ENCODE peak calls at places on chromosome 20, in seven cellular contexts. V is foreskin fibroblast, W is MM.1S, T is BE2C, K is retinal pigment epithelial cell, G is right lobe of liver, M is GM06990. B is an unnamed sample.

GRCh38 chr20:57667924-57668782 is 41.7 kb downstream of the PMEPA1 start:
- DNase-seq in K (no peak), W (peak), V (no peak), M (no peak), T (no peak), G (no peak), B (no peak)

GRCh38 chr20:63473555-63474449 is 1.3 kb upstream of the KCNQ2 start:
- DNase-seq in K (no peak), T (no peak), G (no peak), W (no peak), V (no peak), M (no peak), B (no peak)

GRCh38 chr20:62850333-62850974 is 11.2 kb downstream of the TCFL5 start:
- DNase-seq in G (no peak), W (no peak), M (no peak), K (no peak), T (no peak), V (no peak), B (no peak)

GRCh38 chr20:50561379-50562078 is 51.3 kb downstream of the PTPN1 start:
- DNase-seq in V (peak), G (no peak), W (no peak), T (no peak), M (peak), K (peak), B (peak)

GRCh38 chr20:5835234-5835845 is 85.1 kb downstream of the SHLD1 start:
- DNase-seq in W (no peak), V (peak), M (no peak), G (no peak), T (peak), K (peak), B (peak)

GRCh38 chr20:62711703-62712101 is 3.1 kb downstream of the NTSR1 start:
- DNase-seq in M (no peak), G (no peak), T (no peak), V (no peak), K (no peak), W (no peak), B (no peak)

GRCh38 chr20:50276119-50277063 is 85.8 kb downstream of the CEBPB start:
- DNase-seq in W (no peak), V (no peak), T (no peak), M (no peak), G (no peak), K (no peak), B (no peak)

GRCh38 chr20:63934271-63935068 is 21.7 kb downstream of the UCKL1 start:
- DNase-seq in M (no peak), W (no peak), T (no peak), K (no peak), V (no peak), G (no peak), B (no peak)

GRCh38 chr20:13649548-13649947 is 10.8 kb upstream of the TASP1 start:
- DNase-seq in G (no peak), K (no peak), T (peak), V (peak), M (no peak), W (no peak), B (no peak)

GRCh38 chr20:5002077-5002413 is 735 bp upstream of the SLC23A2 start:
- DNase-seq in G (peak), K (no peak), M (no peak), W (peak), T (peak), V (no peak), B (no peak)

GRCh38 chr20:57618091-57618765 is 2.0 kb downstream of the ZBP1 start:
- DNase-seq in W (peak), M (no peak), G (no peak), K (no peak), T (no peak), V (no peak), B (no peak)

GRCh38 chr20:57856658-57857057 is 146.8 kb upstream of the PMEPA1 start:
- DNase-seq in M (no peak), V (no peak), K (no peak), W (no peak), T (no peak), G (no peak), B (no peak)

GRCh38 chr20:32829291-32830005 is 9.7 kb downstream of the MAPRE1 start:
- DNase-seq in V (no peak), T (no peak), G (no peak), K (no peak), M (no peak), W (no peak), B (no peak)

GRCh38 chr20:20459726-20460125 is 91.8 kb downstream of the INSM1 start:
- DNase-seq in V (peak), G (no peak), K (no peak), W (no peak), T (no peak), M (no peak), B (peak)

GRCh38 chr20:17503501-17504325 is 27.5 kb downstream of the BFSP1 start:
- DNase-seq in G (no peak), W (no peak), K (no peak), M (no peak), V (no peak), T (no peak), B (no peak)

GRCh38 chr20:17504898-17505663 is 26.1 kb downstream of the BFSP1 start:
- DNase-seq in W (peak), G (peak), K (no peak), T (peak), M (peak), V (peak), B (peak)

GRCh38 chr20:17505664-17506517 is 25.3 kb downstream of the BFSP1 start:
- DNase-seq in G (no peak), W (no peak), K (no peak), M (no peak), T (no peak), V (peak), B (peak)

GRCh38 chr20:17502105-17502504 is 29.1 kb downstream of the BFSP1 start:
- DNase-seq in K (no peak), M (no peak), T (no peak), V (no peak), G (no peak), W (no peak), B (no peak)

DNA sequence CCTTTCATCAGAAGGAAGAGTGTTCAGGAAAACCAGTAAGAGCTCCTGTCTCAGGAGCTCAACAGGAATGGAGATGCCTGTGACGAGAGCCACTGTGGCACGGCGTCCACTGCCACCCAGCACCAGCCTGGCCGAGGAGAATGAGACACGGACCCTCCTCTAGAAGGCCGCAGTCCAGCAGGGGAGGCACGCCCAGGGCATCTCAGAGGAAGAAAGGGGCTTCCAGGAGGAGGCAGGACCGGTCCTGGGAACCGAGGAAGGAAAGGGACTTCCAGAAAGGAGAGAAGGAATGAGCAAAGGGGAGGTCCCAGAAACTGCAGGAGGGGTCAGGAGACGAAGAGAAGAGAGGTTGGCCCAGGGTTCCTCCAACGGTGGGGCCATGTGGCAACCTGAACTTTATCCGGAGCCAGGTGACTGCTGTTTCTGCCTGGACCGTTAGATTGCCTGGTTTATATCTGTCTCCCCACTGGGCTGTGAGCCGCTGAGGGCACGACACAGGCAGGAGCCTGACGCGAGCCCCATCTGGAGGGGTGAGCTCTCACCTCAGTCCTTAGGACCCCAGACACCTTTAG is 26.8 kb downstream of the BFSP1 start:
- DNase-seq in G (peak), T (peak), V (no peak), K (no peak), W (peak), M (no peak), B (no peak)
- H3K4me3 ChIP-seq in G (peak), T (peak), V (peak), K (no peak), W (peak), M (no peak), B (no peak)

GRCh38 chr20:38296433-38296832 is 7.5 kb upstream of the BPI start:
- DNase-seq in W (no peak), T (no peak), V (no peak), G (no peak), M (no peak), K (no peak), B (no peak)
- TF ChIP-seq CTCF in W (no peak), T (no peak), V (no peak), G (no peak), M (no peak), K (no peak), B (no peak)

DNA sequence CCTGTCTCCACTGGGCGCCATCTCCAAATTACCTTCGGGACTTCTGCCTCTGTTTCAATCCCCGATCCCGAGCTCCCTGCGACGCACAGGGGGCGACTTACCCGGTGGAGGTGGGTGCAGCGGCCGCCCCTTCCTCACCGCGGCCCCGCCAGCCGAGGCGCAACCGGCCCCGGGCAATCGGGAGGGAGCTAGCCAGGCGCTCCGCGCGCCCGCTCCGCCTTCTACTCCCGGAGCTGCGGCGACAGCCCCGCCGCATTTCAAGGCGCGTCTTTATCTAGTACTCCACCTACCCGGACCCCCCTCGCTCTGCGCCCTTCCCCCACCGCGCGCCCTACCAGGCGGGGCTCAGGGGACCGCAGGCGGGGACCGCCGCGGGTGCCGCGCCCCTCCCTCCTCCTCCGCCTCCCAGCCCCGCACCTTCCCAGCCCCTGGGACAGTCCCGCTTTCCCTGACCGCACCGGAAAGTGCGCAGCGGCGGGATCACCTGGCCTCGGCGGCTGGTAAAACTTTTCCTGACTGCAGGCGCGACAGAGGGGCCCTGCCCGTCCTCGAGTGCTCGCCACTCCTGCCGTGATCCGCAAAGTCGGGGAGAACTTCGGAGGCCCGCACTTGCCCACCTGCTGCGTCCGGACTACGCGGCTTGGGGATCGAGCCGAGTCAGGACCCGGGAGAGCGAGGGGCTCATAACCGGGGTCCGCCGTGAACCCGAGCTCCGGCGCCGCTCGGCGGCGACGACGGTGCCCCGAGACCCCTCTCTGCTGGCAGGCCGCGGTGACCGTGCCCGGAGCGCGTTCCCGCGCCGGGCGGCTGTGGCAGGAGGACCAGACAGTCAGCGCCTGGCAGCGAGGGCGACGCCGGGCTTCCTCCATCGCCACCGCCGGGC is 8.0 kb upstream of the NKX2-2 start:
- DNase-seq in T (no peak), V (no peak), K (no peak), W (no peak), M (no peak), G (no peak), B (no peak)
- H3K4me3 ChIP-seq in T (no peak), V (no peak), K (no peak), W (no peak), M (no peak), G (peak), B (no peak)

DNA sequence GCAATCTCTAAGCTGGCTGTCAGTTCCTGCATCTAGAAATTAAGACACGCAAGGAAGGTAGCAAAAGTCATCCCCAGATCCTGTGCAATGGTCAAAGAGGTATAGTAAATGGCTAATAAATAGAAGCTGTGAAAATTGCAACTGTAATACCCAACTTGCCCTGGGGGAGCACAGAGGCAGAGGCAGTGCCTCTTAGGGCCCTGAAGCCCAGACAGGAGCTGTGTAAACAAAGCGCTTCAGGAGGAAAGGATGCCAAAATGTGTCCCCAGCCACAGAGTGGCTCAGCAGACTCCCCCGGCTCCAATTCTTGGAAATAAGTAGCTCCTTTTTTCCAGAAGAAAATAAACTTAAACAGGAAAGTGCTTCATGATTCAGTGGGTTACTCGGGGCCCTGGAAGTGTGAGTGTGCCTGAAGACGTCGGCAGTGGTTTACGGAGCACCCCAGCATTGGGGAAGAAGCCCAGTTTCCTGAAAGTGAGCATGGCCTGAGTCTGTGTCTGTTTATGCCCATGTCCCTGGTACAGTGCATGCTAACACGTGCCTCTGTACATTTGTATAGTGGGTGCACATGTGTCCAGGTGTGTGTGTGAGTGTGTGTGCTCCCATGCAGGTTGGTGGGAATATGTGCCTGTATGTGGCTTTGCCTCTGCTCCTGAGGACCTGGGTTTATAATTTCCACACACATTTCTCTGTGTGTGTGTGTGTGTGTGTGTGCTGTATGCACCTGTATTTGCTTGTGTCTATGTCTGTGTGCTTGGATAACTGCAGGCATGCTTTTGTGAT is 246.7 kb downstream of the MAFB start:
- DNase-seq in V (no peak), T (no peak), W (no peak), M (no peak), K (no peak), G (no peak), B (peak)
- TF ChIP-seq CTCF in V (no peak), T (no peak), W (no peak), M (no peak), K (no peak), G (peak), B (peak)